ENCODE peak calls at places on chromosomes 11 and 22, in five cellular contexts. G is body of pancreas, T is AG04449, L is B cell, U is foreskin keratinocyte. I is an unnamed sample.

GRCh38 chr11:71999360-71999759 is 651 bp downstream of the IL18BP start:
- DNase-seq in G (no peak), T (no peak), L (no peak), U (no peak), I (no peak)

GRCh38 chr22:49015993-49016908 is 811.4 kb downstream of the BRD1 start:
- DNase-seq in G (no peak), T (no peak), L (no peak), U (no peak), I (peak; percentile 17)

GRCh38 chr11:111540114-111540920 is at the start of gene LAYN:
- DNase-seq in G (peak; percentile 29), T (no peak), L (no peak), U (no peak), I (peak; percentile 51)

GRCh38 chr11:114259124-114259526 is 37.1 kb upstream of the NNMT start:
- DNase-seq in G (peak; percentile 73), T (no peak), L (peak; percentile 47), U (no peak), I (peak; percentile 84)

GRCh38 chr11:30387891-30388861 is 65.3 kb downstream of the ARL14EP start:
- DNase-seq in G (no peak), T (no peak), L (no peak), U (no peak), I (no peak)

GRCh38 chr11:126573325-126574076 is 218.0 kb downstream of the ST3GAL4 start:
- DNase-seq in G (no peak), T (no peak), L (no peak), U (no peak), I (no peak)

GRCh38 chr22:43441216-43441615 is 29.4 kb downstream of the MPPED1 start:
- DNase-seq in G (no peak), T (no peak), L (no peak), U (no peak), I (no peak)

GRCh38 chr22:48263791-48264351 is 1501.4 kb downstream of the TBC1D22A start:
- DNase-seq in G (no peak), T (no peak), L (no peak), U (no peak), I (no peak)

GRCh38 chr11:42571486-42572230 is 740.1 kb upstream of the API5 start:
- DNase-seq in G (no peak), T (no peak), L (no peak), U (no peak), I (no peak)

GRCh38 chr11:8408151-8408930 is 144.7 kb upstream of the LMO1 start:
- DNase-seq in G (no peak), T (no peak), L (no peak), U (no peak), I (no peak)

GRCh38 chr11:120227228-120227852 is 12.6 kb upstream of the POU2F3 start:
- DNase-seq in G (no peak), T (no peak), L (no peak), U (no peak), I (no peak)

GRCh38 chr11:116678887-116679286 is 93.9 kb downstream of the BUD13 start:
- DNase-seq in G (no peak), T (no peak), L (no peak), U (no peak), I (no peak)

GRCh38 chr11:28767574-28767973 is 659.4 kb downstream of the METTL15 start:
- DNase-seq in G (no peak), T (no peak), L (no peak), U (no peak), I (no peak)

GRCh38 chr11:36688892-36689291 is 90.9 kb upstream of the RAG2 start:
- DNase-seq in G (no peak), T (no peak), L (no peak), U (no peak), I (no peak)

GRCh38 chr11:15101072-15101701 is 13.5 kb upstream of the INSC start:
- DNase-seq in G (peak; percentile 74), T (no peak), L (peak; percentile 57), U (no peak), I (peak; percentile 45)

GRCh38 chr11:11022126-11022730 is 164.4 kb upstream of the ZBED5 start:
- DNase-seq in G (no peak), T (no peak), L (no peak), U (no peak), I (no peak)

GRCh38 chr11:11032072-11032471 is 174.2 kb upstream of the ZBED5 start:
- DNase-seq in G (no peak), T (no peak), L (no peak), U (no peak), I (no peak)

GRCh38 chr11:11025087-11025486 is 167.2 kb upstream of the ZBED5 start:
- DNase-seq in G (no peak), T (no peak), L (no peak), U (peak; percentile 37), I (no peak)

GRCh38 chr11:11027271-11027670 is 169.4 kb upstream of the ZBED5 start:
- DNase-seq in G (no peak), T (peak; percentile 59), L (no peak), U (peak; percentile 61), I (no peak)

DNA sequence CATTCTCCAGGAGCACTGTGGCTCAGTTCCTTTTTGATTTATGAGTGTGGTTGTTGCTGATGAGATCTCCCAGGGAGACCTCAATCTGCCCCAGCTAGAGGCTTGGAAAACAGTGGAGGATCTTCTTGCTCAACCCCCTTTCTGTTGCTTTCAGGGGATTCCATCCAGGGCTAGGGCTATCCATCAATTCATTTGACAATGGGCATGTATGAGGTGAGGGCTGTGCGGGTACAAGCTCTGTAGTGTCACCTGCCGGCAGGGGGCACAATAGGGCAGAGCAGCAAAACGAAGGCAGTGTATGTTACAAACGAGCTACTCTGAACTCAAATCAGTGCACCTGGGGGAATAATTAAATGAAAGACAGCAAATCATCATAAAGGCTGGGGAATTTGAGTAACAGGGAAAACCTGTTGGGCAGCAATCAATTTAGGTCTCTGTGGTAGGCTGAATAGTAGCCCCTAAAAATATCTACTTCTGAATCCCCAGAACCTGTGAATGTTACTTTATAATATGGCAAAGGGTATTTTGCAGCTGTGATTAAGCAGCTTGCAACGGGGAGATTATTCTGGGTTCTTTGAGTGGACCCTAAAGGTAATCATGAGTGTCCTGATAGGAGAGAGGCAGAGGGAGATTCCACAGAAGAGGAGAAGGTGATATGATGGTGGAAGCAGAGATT is 170.3 kb upstream of the ZBED5 start:
- DNase-seq in G (peak; percentile 80), T (no peak), L (peak; percentile 72), U (no peak), I (peak; percentile 59)
- TF ChIP-seq CTCF in G (peak; percentile 22), T (peak; percentile 68), L (peak; percentile 93), U (peak; percentile 87), I (peak; percentile 65)

GRCh38 chr11:1691027-1691877 is 5.7 kb upstream of the KRTAP5-6 start:
- DNase-seq in G (no peak), T (no peak), L (no peak), U (no peak), I (no peak)
- TF ChIP-seq CTCF in G (no peak), T (no peak), L (no peak), U (no peak), I (no peak)

GRCh38 chr11:102730036-102730815 is 5.5 kb upstream of the MMP8 start:
- DNase-seq in G (no peak), T (no peak), L (no peak), U (no peak), I (no peak)

GRCh38 chr11:102733232-102733875 is 8.6 kb upstream of the MMP8 start:
- DNase-seq in G (peak; percentile 65), T (no peak), L (no peak), U (peak; percentile 30), I (peak; percentile 30)

DNA sequence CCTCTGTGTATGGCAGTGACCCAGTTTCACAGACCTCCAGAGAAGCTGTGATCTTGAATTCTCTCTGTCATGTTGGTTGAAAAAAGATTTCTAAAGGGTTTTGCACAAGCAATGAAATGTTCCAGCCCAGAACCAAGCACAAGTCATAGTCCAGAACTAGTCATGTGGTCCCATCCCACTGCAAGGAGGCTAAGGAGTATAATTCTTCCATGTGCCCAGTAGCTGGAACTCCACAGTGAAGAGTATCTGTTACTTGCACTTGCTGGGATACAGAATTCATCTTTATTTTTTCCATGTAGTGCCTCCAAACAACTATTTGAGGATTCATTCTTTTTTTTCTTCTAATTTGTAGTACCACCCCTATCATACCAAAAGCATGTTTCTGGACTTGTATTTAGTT is 9.9 kb upstream of the MMP8 start:
- DNase-seq in G (no peak), T (no peak), L (no peak), U (no peak), I (no peak)
- TF ChIP-seq CTCF in G (no peak), T (no peak), L (no peak), U (no peak), I (no peak)

GRCh38 chr11:104254347-104254746 is 90.4 kb upstream of the PDGFD start:
- DNase-seq in G (peak; percentile 57), T (no peak), L (no peak), U (no peak), I (no peak)

GRCh38 chr11:104259121-104259610 is 95.2 kb upstream of the PDGFD start:
- DNase-seq in G (no peak), T (no peak), L (no peak), U (no peak), I (no peak)

GRCh38 chr11:104260456-104260855 is 96.5 kb upstream of the PDGFD start:
- DNase-seq in G (no peak), T (no peak), L (no peak), U (no peak), I (no peak)

GRCh38 chr11:104256525-104256924 is 92.6 kb upstream of the PDGFD start:
- DNase-seq in G (no peak), T (no peak), L (no peak), U (no peak), I (no peak)
- TF ChIP-seq CTCF in G (no peak), T (no peak), L (no peak), U (peak; percentile 48), I (peak; percentile 10)

GRCh38 chr11:69863544-69864200 is 44.5 kb upstream of the FGF3 start:
- DNase-seq in G (no peak), T (no peak), L (no peak), U (no peak), I (no peak)
- TF ChIP-seq CTCF in G (no peak), T (no peak), L (no peak), U (no peak), I (no peak)

GRCh38 chr11:75431533-75432525 is 1.2 kb downstream of the KLHL35 start:
- DNase-seq in G (peak; percentile 38), T (no peak), L (no peak), U (no peak), I (no peak)
- TF ChIP-seq CTCF in G (no peak), T (no peak), L (no peak), U (no peak), I (no peak)

DNA sequence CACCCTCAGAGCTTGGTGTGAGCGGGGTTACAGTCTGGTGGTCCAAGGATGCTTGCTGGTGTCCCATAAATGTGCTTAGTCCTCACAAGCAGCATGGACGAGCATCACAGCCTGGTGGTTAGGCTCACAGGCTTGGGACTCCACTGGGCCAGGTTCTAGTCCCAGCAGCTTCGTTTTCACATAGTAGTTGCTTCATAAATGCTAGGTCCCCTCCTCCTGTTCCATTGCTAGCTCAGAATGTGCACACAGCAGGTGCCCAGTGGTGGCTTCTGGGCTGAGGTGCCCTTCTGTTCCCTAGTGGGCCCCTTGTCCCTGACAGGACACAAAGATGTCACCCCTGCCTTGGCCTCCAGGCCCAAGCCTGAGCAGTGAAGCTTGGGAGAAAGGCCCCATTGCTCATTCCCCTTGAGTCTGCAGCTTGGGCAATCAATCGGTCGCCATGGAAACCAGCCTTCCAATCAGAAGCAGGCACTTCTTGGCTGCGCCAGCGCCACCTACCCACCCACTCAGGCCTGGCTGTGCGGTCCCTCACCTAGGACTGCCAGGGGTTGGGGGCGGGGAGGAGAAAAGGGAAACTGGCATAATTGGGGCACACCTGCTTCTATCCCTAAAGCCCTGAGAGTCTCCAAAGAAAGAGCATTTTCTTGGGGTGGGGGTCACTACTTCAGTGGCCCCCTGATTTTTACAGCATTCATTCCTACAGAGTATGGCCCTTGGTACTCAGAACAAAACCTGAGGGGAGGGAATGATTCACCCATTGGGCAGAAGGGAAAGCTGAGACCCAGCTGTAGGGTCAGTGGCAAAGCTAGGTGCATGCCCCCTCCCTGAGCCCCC is 48.1 kb downstream of the CYTH4 start:
- DNase-seq in G (peak; percentile 76), T (no peak), L (no peak), U (no peak), I (no peak)
- TF ChIP-seq CTCF in G (no peak), T (peak; percentile 40), L (no peak), U (peak; percentile 42), I (no peak)